ENCODE peak calls at places on chromosomes 7 and 10, in five cellular contexts. One of them, this sample, is unnamed.

GRCh38 chr7:101088858-101089529 is 3.7 kb downstream of the TRIM56 start:
- DNase-seq in IMR-90: no peak
- DNase-seq in stimulated activated CD8-positive, alpha-beta memory T cell treated with anti-CD3 and anti-CD28 coated beads, Interleukin-4, amount 100 ng/mL, for 24 hours: no peak
- DNase-seq in GF-D8: no peak
- DNase-seq in NCI-H1092: no peak
- DNase-seq in this sample: no peak

GRCh38 chr10:126272526-126272925 is 115.8 kb downstream of the ADAM12 start:
- DNase-seq in NCI-H1092: no peak
- DNase-seq in stimulated activated CD8-positive, alpha-beta memory T cell treated with anti-CD3 and anti-CD28 coated beads, Interleukin-4, amount 100 ng/mL, for 24 hours: no peak
- DNase-seq in IMR-90: no peak
- DNase-seq in GF-D8: no peak
- DNase-seq in this sample: no peak

GRCh38 chr10:95536017-95536416 is 25.2 kb downstream of the SORBS1 start:
- DNase-seq in GF-D8: no peak
- DNase-seq in stimulated activated CD8-positive, alpha-beta memory T cell treated with anti-CD3 and anti-CD28 coated beads, Interleukin-4, amount 100 ng/mL, for 24 hours: no peak
- DNase-seq in NCI-H1092: no peak
- DNase-seq in IMR-90: no peak
- DNase-seq in this sample: no peak

GRCh38 chr10:71999360-72000072 is 35.3 kb downstream of the CHST3 start:
- DNase-seq in GF-D8: no peak
- DNase-seq in NCI-H1092: no peak
- DNase-seq in stimulated activated CD8-positive, alpha-beta memory T cell treated with anti-CD3 and anti-CD28 coated beads, Interleukin-4, amount 100 ng/mL, for 24 hours: no peak
- DNase-seq in IMR-90: peak
- DNase-seq in this sample: peak

GRCh38 chr7:70484255-70484654 is 647.7 kb upstream of the GALNT17 start:
- DNase-seq in GF-D8: no peak
- DNase-seq in IMR-90: no peak
- DNase-seq in NCI-H1092: no peak
- DNase-seq in stimulated activated CD8-positive, alpha-beta memory T cell treated with anti-CD3 and anti-CD28 coated beads, Interleukin-4, amount 100 ng/mL, for 24 hours: no peak
- DNase-seq in this sample: no peak

GRCh38 chr10:4984971-4985594 is 18.6 kb downstream of the AKR1C2 start:
- DNase-seq in GF-D8: no peak
- DNase-seq in IMR-90: peak
- DNase-seq in stimulated activated CD8-positive, alpha-beta memory T cell treated with anti-CD3 and anti-CD28 coated beads, Interleukin-4, amount 100 ng/mL, for 24 hours: no peak
- DNase-seq in NCI-H1092: no peak
- DNase-seq in this sample: no peak

GRCh38 chr10:55410415-55410885 is 609.4 kb upstream of the PCDH15 start:
- DNase-seq in stimulated activated CD8-positive, alpha-beta memory T cell treated with anti-CD3 and anti-CD28 coated beads, Interleukin-4, amount 100 ng/mL, for 24 hours: no peak
- DNase-seq in GF-D8: no peak
- DNase-seq in IMR-90: no peak
- DNase-seq in NCI-H1092: peak
- DNase-seq in this sample: no peak

GRCh38 chr10:71747808-71748523 is 25.4 kb downstream of the VSIR start:
- DNase-seq in GF-D8: peak
- DNase-seq in IMR-90: no peak
- DNase-seq in NCI-H1092: no peak
- DNase-seq in stimulated activated CD8-positive, alpha-beta memory T cell treated with anti-CD3 and anti-CD28 coated beads, Interleukin-4, amount 100 ng/mL, for 24 hours: no peak
- DNase-seq in this sample: no peak

GRCh38 chr10:24207781-24208611 is 942 bp upstream of the KIAA1217 start:
- DNase-seq in IMR-90: no peak
- DNase-seq in GF-D8: no peak
- DNase-seq in NCI-H1092: no peak
- DNase-seq in stimulated activated CD8-positive, alpha-beta memory T cell treated with anti-CD3 and anti-CD28 coated beads, Interleukin-4, amount 100 ng/mL, for 24 hours: no peak
- DNase-seq in this sample: no peak

GRCh38 chr7:30209951-30210350 is 74.4 kb upstream of the ZNRF2 start:
- DNase-seq in GF-D8: no peak
- DNase-seq in IMR-90: no peak
- DNase-seq in NCI-H1092: no peak
- DNase-seq in stimulated activated CD8-positive, alpha-beta memory T cell treated with anti-CD3 and anti-CD28 coated beads, Interleukin-4, amount 100 ng/mL, for 24 hours: no peak
- DNase-seq in this sample: no peak

GRCh38 chr10:58590924-58591323 is 78.3 kb downstream of the BICC1 start:
- DNase-seq in IMR-90: peak
- DNase-seq in GF-D8: no peak
- DNase-seq in stimulated activated CD8-positive, alpha-beta memory T cell treated with anti-CD3 and anti-CD28 coated beads, Interleukin-4, amount 100 ng/mL, for 24 hours: no peak
- DNase-seq in NCI-H1092: no peak
- DNase-seq in this sample: no peak

GRCh38 chr10:11612004-11613001 is 853 bp upstream of the USP6NL start:
- DNase-seq in NCI-H1092: no peak
- DNase-seq in IMR-90: no peak
- DNase-seq in GF-D8: peak
- DNase-seq in stimulated activated CD8-positive, alpha-beta memory T cell treated with anti-CD3 and anti-CD28 coated beads, Interleukin-4, amount 100 ng/mL, for 24 hours: no peak
- DNase-seq in this sample: no peak

GRCh38 chr10:70648427-70648826 is 23.9 kb upstream of the ADAMTS14 start:
- DNase-seq in stimulated activated CD8-positive, alpha-beta memory T cell treated with anti-CD3 and anti-CD28 coated beads, Interleukin-4, amount 100 ng/mL, for 24 hours: no peak
- DNase-seq in GF-D8: no peak
- DNase-seq in NCI-H1092: no peak
- DNase-seq in IMR-90: no peak
- DNase-seq in this sample: no peak

This sample was measured in GM18507.